ENCODE peak calls at places on chromosome 9, in seven cellular contexts. W, D, O, Z, C, L and K are unnamed samples.

GRCh38 chr9:137277329-137278041 is at the start of gene TOR4A:
- DNase-seq in W (peak; percentile 92), D (peak; percentile 95), O (no peak), Z (peak; percentile 88), C (no peak), L (peak; percentile 86), K (peak; percentile 46)

GRCh38 chr9:75390951-75391350 is 302.6 kb downstream of the OSTF1 start:
- DNase-seq in W (no peak), D (no peak), O (no peak), Z (no peak), C (no peak), L (no peak), K (no peak)

GRCh38 chr9:12666813-12667212 is 26.4 kb upstream of the TYRP1 start:
- DNase-seq in W (no peak), D (no peak), O (no peak), Z (no peak), C (no peak), L (no peak), K (no peak)

GRCh38 chr9:87085521-87085920 is 138.2 kb upstream of the GAS1 start:
- DNase-seq in W (no peak), D (no peak), O (no peak), Z (no peak), C (no peak), L (no peak), K (no peak)

GRCh38 chr9:15317836-15318235 is 10.8 kb upstream of the TTC39B start:
- DNase-seq in W (no peak), D (no peak), O (no peak), Z (no peak), C (no peak), L (peak; percentile 49), K (no peak)

GRCh38 chr9:94111446-94111845 is 27.2 kb downstream of the PTPDC1 start:
- DNase-seq in W (no peak), D (no peak), O (no peak), Z (no peak), C (no peak), L (peak; percentile 20), K (no peak)

GRCh38 chr9:133488686-133489252 is 9.9 kb upstream of the SLC2A6 start:
- DNase-seq in W (no peak), D (peak; percentile 58), O (no peak), Z (no peak), C (no peak), L (no peak), K (no peak)

GRCh38 chr9:15250013-15250412 is 57.0 kb downstream of the TTC39B start:
- DNase-seq in W (no peak), D (no peak), O (no peak), Z (no peak), C (no peak), L (no peak), K (no peak)

GRCh38 chr9:135456436-135457104 is 23.0 kb upstream of the PPP1R26 start:
- DNase-seq in W (no peak), D (peak; percentile 66), O (no peak), Z (no peak), C (no peak), L (no peak), K (no peak)

GRCh38 chr9:3361115-3361514 is 164.7 kb downstream of the RFX3 start:
- DNase-seq in W (no peak), D (no peak), O (no peak), Z (no peak), C (no peak), L (no peak), K (no peak)